ENCODE peak calls at places on chromosomes 12 and 14, in six cellular contexts. T is ureter, L is EL, G is memory B cell, V is fibroblast of the conjunctiva, W is left cardiac atrium. U is an unnamed sample.

GRCh38 chr12:132160671-132161045 is 16.4 kb downstream of the NOC4L start:
- DNase-seq in G (no peak), L (no peak), W (peak), T (no peak), V (no peak), U (no peak)

GRCh38 chr12:113208041-113208934 is 13.0 kb upstream of the TPCN1 start:
- DNase-seq in T (no peak), V (no peak), L (peak), G (peak), W (peak), U (no peak)

GRCh38 chr12:112876506-112876905 is 30.3 kb upstream of the OAS1 start:
- DNase-seq in W (no peak), G (no peak), V (no peak), T (no peak), L (no peak), U (no peak)

GRCh38 chr12:92561543-92561899 is 141.3 kb upstream of the PLEKHG7 start:
- DNase-seq in W (peak), G (no peak), T (peak), V (peak), L (peak), U (peak)

GRCh38 chr12:58105225-58106119 is 164.1 kb downstream of the ATP23 start:
- DNase-seq in T (no peak), W (no peak), V (no peak), L (no peak), G (no peak), U (no peak)

GRCh38 chr12:106861984-106862894 is 87.8 kb downstream of the RIC8B start:
- DNase-seq in T (no peak), G (no peak), W (no peak), L (peak), V (peak), U (no peak)

GRCh38 chr14:86091811-86092210 is 561.9 kb downstream of the FLRT2 start:
- DNase-seq in W (no peak), G (no peak), V (no peak), T (no peak), L (no peak), U (no peak)

GRCh38 chr12:131061041-131061806 is 107.5 kb downstream of the ADGRD1 start:
- DNase-seq in T (peak), L (no peak), G (no peak), V (no peak), W (no peak), U (peak)

GRCh38 chr12:116201359-116201758 is 76.1 kb downstream of the MED13L start:
- DNase-seq in V (no peak), G (no peak), W (no peak), L (no peak), T (no peak), U (no peak)

GRCh38 chr14:92352158-92352985 is 29.4 kb downstream of the SLC24A4 start:
- DNase-seq in W (no peak), G (no peak), L (peak), V (peak), T (no peak), U (no peak)

GRCh38 chr12:11130999-11131398 is 3.4 kb downstream of the TAS2R30 start:
- DNase-seq in V (no peak), W (no peak), T (no peak), L (no peak), G (no peak), U (no peak)

GRCh38 chr12:10771132-10771733 is 31.2 kb downstream of the TAS2R7 start:
- DNase-seq in L (peak), T (no peak), G (peak), W (no peak), V (peak), U (no peak)

GRCh38 chr12:94561943-94562411 is 88.4 kb downstream of the TMCC3 start:
- DNase-seq in L (peak), V (no peak), G (peak), T (no peak), W (no peak), U (no peak)

GRCh38 chr12:75120202-75120774 is 89.4 kb downstream of the KCNC2 start:
- DNase-seq in L (no peak), T (no peak), W (no peak), G (no peak), V (no peak), U (no peak)

GRCh38 chr12:3587402-3588013 is 96.5 kb downstream of the PRMT8 start:
- DNase-seq in G (no peak), L (no peak), V (no peak), T (no peak), W (no peak), U (no peak)

GRCh38 chr12:15562263-15562662 is 226.9 kb downstream of the EPS8 start:
- DNase-seq in G (no peak), W (no peak), V (no peak), T (no peak), L (no peak), U (no peak)

GRCh38 chr12:123991402-123991951 is 18.5 kb downstream of the ZNF664 start:
- DNase-seq in W (no peak), L (peak), G (no peak), V (no peak), T (no peak), U (no peak)

U was measured in uterus.